ENCODE peak calls at places on chromosomes 4 and X, in eight cellular contexts. One of them, this sample, is unnamed.

GRCh38 chr4:153451931-153452660 is 14.1 kb upstream of the TMEM131L start:
- DNase-seq in HepG2: no peak
- DNase-seq in OCI-LY7: no peak
- DNase-seq in cardiac muscle cell: no peak
- DNase-seq in lower leg skin: no peak
- DNase-seq in Caco-2: no peak
- DNase-seq in neural crest cell: no peak
- DNase-seq in cardiac fibroblast: no peak
- DNase-seq in this sample: no peak

GRCh38 chrX:133699023-133699728 is 283.9 kb upstream of the GPC4 start:
- DNase-seq in cardiac fibroblast: no peak
- DNase-seq in HepG2: no peak
- DNase-seq in cardiac muscle cell: no peak
- DNase-seq in OCI-LY7: no peak
- DNase-seq in neural crest cell: no peak
- DNase-seq in Caco-2: no peak
- DNase-seq in lower leg skin: no peak
- DNase-seq in this sample: no peak

GRCh38 chr4:122476126-122476525 is 19.6 kb upstream of the IL2 start:
- DNase-seq in OCI-LY7: no peak
- DNase-seq in Caco-2: no peak
- DNase-seq in lower leg skin: no peak
- DNase-seq in cardiac muscle cell: no peak
- DNase-seq in cardiac fibroblast: no peak
- DNase-seq in HepG2: no peak
- DNase-seq in neural crest cell: no peak
- DNase-seq in this sample: no peak

GRCh38 chr4:184861047-184861446 is 35.3 kb upstream of the ACSL1 start:
- DNase-seq in lower leg skin: no peak
- DNase-seq in OCI-LY7: no peak
- DNase-seq in cardiac muscle cell: no peak
- DNase-seq in Caco-2: no peak
- DNase-seq in HepG2: no peak
- DNase-seq in cardiac fibroblast: no peak
- DNase-seq in neural crest cell: no peak
- DNase-seq in this sample: no peak

GRCh38 chr4:145907363-145907762 is 31.3 kb downstream of the ZNF827 start:
- DNase-seq in neural crest cell: no peak
- DNase-seq in cardiac muscle cell: no peak
- DNase-seq in OCI-LY7: no peak
- DNase-seq in cardiac fibroblast: no peak
- DNase-seq in HepG2: no peak
- DNase-seq in lower leg skin: no peak
- DNase-seq in Caco-2: no peak
- DNase-seq in this sample: no peak

GRCh38 chrX:107549504-107549903 is 78.8 kb upstream of the PRPS1 start:
- DNase-seq in lower leg skin: no peak
- DNase-seq in HepG2: no peak
- DNase-seq in cardiac fibroblast: no peak
- DNase-seq in neural crest cell: no peak
- DNase-seq in cardiac muscle cell: no peak
- DNase-seq in Caco-2: peak
- DNase-seq in OCI-LY7: no peak
- DNase-seq in this sample: no peak

GRCh38 chrX:15151267-15152196 is 118.4 kb downstream of the ASB9 start:
- DNase-seq in neural crest cell: no peak
- DNase-seq in cardiac fibroblast: no peak
- DNase-seq in cardiac muscle cell: no peak
- DNase-seq in OCI-LY7: no peak
- DNase-seq in lower leg skin: no peak
- DNase-seq in HepG2: no peak
- DNase-seq in Caco-2: no peak
- DNase-seq in this sample: no peak

GRCh38 chr4:171353535-171353934 is 459.7 kb upstream of the GALNTL6 start:
- DNase-seq in lower leg skin: no peak
- DNase-seq in OCI-LY7: no peak
- DNase-seq in HepG2: no peak
- DNase-seq in neural crest cell: no peak
- DNase-seq in Caco-2: no peak
- DNase-seq in cardiac fibroblast: no peak
- DNase-seq in cardiac muscle cell: no peak
- DNase-seq in this sample: no peak

GRCh38 chr4:77021614-77022089 is 54.1 kb downstream of the CCNI start:
- DNase-seq in cardiac fibroblast: peak
- DNase-seq in OCI-LY7: no peak
- DNase-seq in cardiac muscle cell: peak
- DNase-seq in HepG2: no peak
- DNase-seq in neural crest cell: no peak
- DNase-seq in lower leg skin: no peak
- DNase-seq in Caco-2: no peak
- DNase-seq in this sample: no peak

GRCh38 chr4:82900016-82900334 is 560 bp upstream of the THAP9 start:
- DNase-seq in neural crest cell: no peak
- DNase-seq in Caco-2: no peak
- DNase-seq in lower leg skin: no peak
- DNase-seq in OCI-LY7: peak
- DNase-seq in cardiac muscle cell: no peak
- DNase-seq in HepG2: no peak
- DNase-seq in cardiac fibroblast: no peak
- DNase-seq in this sample: no peak

GRCh38 chr4:153486281-153487151 is 20.4 kb downstream of the TMEM131L start:
- DNase-seq in HepG2: peak
- DNase-seq in lower leg skin: no peak
- DNase-seq in cardiac muscle cell: peak
- DNase-seq in neural crest cell: no peak
- DNase-seq in cardiac fibroblast: peak
- DNase-seq in OCI-LY7: no peak
- DNase-seq in Caco-2: peak
- DNase-seq in this sample: no peak

GRCh38 chrX:76931518-76931917 is 504.0 kb downstream of the MAGEE1 start:
- DNase-seq in cardiac fibroblast: no peak
- DNase-seq in lower leg skin: no peak
- DNase-seq in OCI-LY7: peak
- DNase-seq in HepG2: no peak
- DNase-seq in neural crest cell: no peak
- DNase-seq in cardiac muscle cell: no peak
- DNase-seq in Caco-2: no peak
- DNase-seq in this sample: no peak

GRCh38 chr4:6873792-6874461 is 35.7 kb upstream of the TBC1D14 start:
- DNase-seq in cardiac fibroblast: peak
- DNase-seq in OCI-LY7: peak
- DNase-seq in lower leg skin: peak
- DNase-seq in cardiac muscle cell: peak
- DNase-seq in Caco-2: peak
- DNase-seq in HepG2: peak
- DNase-seq in neural crest cell: peak
- DNase-seq in this sample: peak

GRCh38 chr4:180028682-180029081 is 2214.5 kb upstream of the TENM3 start:
- DNase-seq in HepG2: peak
- DNase-seq in OCI-LY7: peak
- DNase-seq in neural crest cell: peak
- DNase-seq in cardiac muscle cell: no peak
- DNase-seq in Caco-2: peak
- DNase-seq in lower leg skin: no peak
- DNase-seq in cardiac fibroblast: peak
- DNase-seq in this sample: no peak

GRCh38 chrX:53089224-53089842 is 4.6 kb upstream of the KANTR start:
- DNase-seq in OCI-LY7: peak
- DNase-seq in cardiac muscle cell: peak
- DNase-seq in neural crest cell: no peak
- DNase-seq in cardiac fibroblast: peak
- DNase-seq in lower leg skin: no peak
- DNase-seq in Caco-2: peak
- DNase-seq in HepG2: no peak
- DNase-seq in this sample: peak

GRCh38 chr4:186368291-186368690 is 102.3 kb downstream of the F11 start:
- DNase-seq in lower leg skin: no peak
- DNase-seq in Caco-2: no peak
- DNase-seq in OCI-LY7: no peak
- DNase-seq in cardiac muscle cell: no peak
- DNase-seq in HepG2: no peak
- DNase-seq in neural crest cell: no peak
- DNase-seq in cardiac fibroblast: no peak
- DNase-seq in this sample: no peak

GRCh38 chr4:186360551-186360950 is 94.6 kb downstream of the F11 start:
- DNase-seq in HepG2: no peak
- DNase-seq in Caco-2: no peak
- DNase-seq in cardiac muscle cell: no peak
- DNase-seq in neural crest cell: no peak
- DNase-seq in lower leg skin: no peak
- DNase-seq in cardiac fibroblast: no peak
- DNase-seq in OCI-LY7: no peak
- DNase-seq in this sample: no peak

GRCh38 chr4:186366326-186366725 is 100.3 kb downstream of the F11 start:
- DNase-seq in HepG2: no peak
- DNase-seq in neural crest cell: no peak
- DNase-seq in Caco-2: no peak
- DNase-seq in OCI-LY7: no peak
- DNase-seq in cardiac muscle cell: no peak
- DNase-seq in cardiac fibroblast: no peak
- DNase-seq in lower leg skin: no peak
- DNase-seq in this sample: no peak
- TF ChIP-seq CTCF in HepG2: no peak
- TF ChIP-seq CTCF in neural crest cell: no peak
- TF ChIP-seq CTCF in Caco-2: no peak
- TF ChIP-seq CTCF in OCI-LY7: peak
- TF ChIP-seq CTCF in cardiac muscle cell: no peak
- TF ChIP-seq CTCF in cardiac fibroblast: no peak
- TF ChIP-seq CTCF in lower leg skin: no peak
- TF ChIP-seq CTCF in this sample: no peak

GRCh38 chrX:46554942-46555341 is 9.7 kb upstream of the ZNF674 start:
- DNase-seq in Caco-2: no peak
- DNase-seq in cardiac fibroblast: peak
- DNase-seq in HepG2: peak
- DNase-seq in cardiac muscle cell: peak
- DNase-seq in lower leg skin: no peak
- DNase-seq in OCI-LY7: no peak
- DNase-seq in neural crest cell: no peak
- DNase-seq in this sample: no peak
- TF ChIP-seq CTCF in Caco-2: no peak
- TF ChIP-seq CTCF in cardiac fibroblast: peak
- TF ChIP-seq CTCF in HepG2: no peak
- TF ChIP-seq CTCF in cardiac muscle cell: peak
- TF ChIP-seq CTCF in lower leg skin: no peak
- TF ChIP-seq CTCF in OCI-LY7: peak
- TF ChIP-seq CTCF in neural crest cell: peak
- TF ChIP-seq CTCF in this sample: no peak

GRCh38 chr4:102344520-102344954 is 745 bp downstream of the SLC39A8 start:
- DNase-seq in cardiac muscle cell: peak
- DNase-seq in OCI-LY7: peak
- DNase-seq in HepG2: no peak
- DNase-seq in Caco-2: peak
- DNase-seq in neural crest cell: peak
- DNase-seq in lower leg skin: peak
- DNase-seq in cardiac fibroblast: peak
- DNase-seq in this sample: peak

GRCh38 chr4:102344955-102345794 is at the start of gene SLC39A8:
- DNase-seq in lower leg skin: peak
- DNase-seq in cardiac muscle cell: peak
- DNase-seq in neural crest cell: peak
- DNase-seq in HepG2: peak
- DNase-seq in Caco-2: peak
- DNase-seq in OCI-LY7: peak
- DNase-seq in cardiac fibroblast: peak
- DNase-seq in this sample: peak

GRCh38 chr4:102348701-102349100 is 3.4 kb upstream of the SLC39A8 start:
- DNase-seq in lower leg skin: no peak
- DNase-seq in OCI-LY7: no peak
- DNase-seq in neural crest cell: no peak
- DNase-seq in HepG2: no peak
- DNase-seq in cardiac muscle cell: no peak
- DNase-seq in cardiac fibroblast: no peak
- DNase-seq in Caco-2: no peak
- DNase-seq in this sample: no peak

GRCh38 chr4:102343964-102344519 is 1.2 kb downstream of the SLC39A8 start:
- DNase-seq in OCI-LY7: peak
- DNase-seq in Caco-2: no peak
- DNase-seq in HepG2: no peak
- DNase-seq in neural crest cell: no peak
- DNase-seq in cardiac muscle cell: no peak
- DNase-seq in cardiac fibroblast: no peak
- DNase-seq in lower leg skin: no peak
- DNase-seq in this sample: no peak

DNA sequence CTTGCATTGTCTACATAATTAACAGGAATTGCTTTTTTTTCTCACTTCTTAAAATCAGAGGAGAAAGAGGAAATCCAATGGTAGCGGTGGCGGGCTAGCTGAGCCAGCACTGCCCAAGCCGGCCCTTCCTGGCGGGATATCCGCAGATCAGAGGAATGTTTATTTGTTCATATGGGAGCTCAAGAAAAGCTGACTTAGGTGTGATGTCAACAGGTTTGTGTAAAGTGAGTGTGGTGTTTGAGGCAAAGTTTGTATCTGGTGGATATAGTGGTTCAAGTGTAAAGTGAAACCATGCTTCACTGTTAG is 466 bp upstream of the SLC39A8 start:
- DNase-seq in cardiac muscle cell: no peak
- DNase-seq in cardiac fibroblast: no peak
- DNase-seq in neural crest cell: no peak
- DNase-seq in OCI-LY7: no peak
- DNase-seq in Caco-2: no peak
- DNase-seq in lower leg skin: no peak
- DNase-seq in HepG2: no peak
- DNase-seq in this sample: peak
- TF ChIP-seq CTCF in cardiac muscle cell: no peak
- TF ChIP-seq CTCF in cardiac fibroblast: no peak
- TF ChIP-seq CTCF in neural crest cell: no peak
- TF ChIP-seq CTCF in OCI-LY7: peak
- TF ChIP-seq CTCF in Caco-2: no peak
- TF ChIP-seq CTCF in lower leg skin: no peak
- TF ChIP-seq CTCF in HepG2: no peak
- TF ChIP-seq CTCF in this sample: no peak

DNA sequence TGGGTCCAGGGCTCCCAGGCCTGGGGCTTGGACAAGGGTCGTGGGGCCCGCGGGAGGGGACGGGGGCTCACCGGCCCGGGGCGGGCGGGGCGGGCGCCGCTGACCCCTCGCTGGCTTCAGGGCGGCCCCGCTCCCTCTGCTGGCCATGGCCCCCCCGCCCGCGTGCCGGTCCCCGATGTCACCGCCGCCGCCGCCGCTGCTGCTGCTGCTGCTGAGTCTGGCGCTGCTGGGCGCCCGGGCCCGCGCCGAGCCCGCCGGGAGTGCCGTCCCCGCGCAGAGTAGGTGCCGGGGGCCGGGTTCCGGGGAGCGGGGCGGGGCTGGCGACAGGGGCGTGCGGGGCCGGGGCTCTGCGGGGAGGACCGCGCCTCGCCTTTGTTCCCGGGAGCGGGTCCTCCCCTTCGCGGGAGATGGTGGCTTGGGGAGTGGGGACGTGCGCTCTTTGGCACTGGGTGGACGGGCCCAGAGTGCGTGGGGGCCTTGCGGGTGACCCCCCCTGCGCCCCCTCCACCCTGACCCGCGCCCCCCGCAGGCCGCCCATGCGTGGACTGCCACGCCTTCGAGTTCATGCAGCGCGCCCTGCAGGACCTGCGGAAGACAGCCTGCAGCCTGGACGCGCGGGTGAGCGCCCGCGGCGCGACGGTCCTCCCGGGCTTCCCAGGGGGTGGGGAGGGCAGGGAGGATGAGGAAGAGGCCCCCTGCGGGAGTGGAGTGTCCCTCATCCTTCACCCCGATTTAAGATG is 16.8 kb upstream of the NAT8L start:
- DNase-seq in cardiac muscle cell: no peak
- DNase-seq in neural crest cell: no peak
- DNase-seq in cardiac fibroblast: no peak
- DNase-seq in HepG2: no peak
- DNase-seq in Caco-2: peak
- DNase-seq in OCI-LY7: peak
- DNase-seq in lower leg skin: peak
- DNase-seq in this sample: peak
- TF ChIP-seq CTCF in cardiac muscle cell: no peak
- TF ChIP-seq CTCF in neural crest cell: no peak
- TF ChIP-seq CTCF in cardiac fibroblast: no peak
- TF ChIP-seq CTCF in HepG2: no peak
- TF ChIP-seq CTCF in Caco-2: no peak
- TF ChIP-seq CTCF in OCI-LY7: no peak
- TF ChIP-seq CTCF in lower leg skin: no peak
- TF ChIP-seq CTCF in this sample: no peak

This sample was measured in GM13976.